ENCODE peak calls at places on chromosomes 6 and 20, in six cellular contexts. F, K, L, S, C and I are unnamed samples.
A peak's percentile ranks its signal among the peaks of the same experiment; 100 is the strongest.

GRCh38 chr6:118650500-118651281 is 700 bp downstream of the CEP85L start:
- DNase-seq in F (peak; percentile 59), K (peak; percentile 46), L (peak; percentile 39), S (peak; percentile 46), C (peak; percentile 59), I (peak; percentile 60)

GRCh38 chr20:53876470-53876869 is 193.9 kb downstream of the BCAS1 start:
- DNase-seq in F (no peak), K (no peak), L (no peak), S (no peak), C (no peak), I (no peak)

GRCh38 chr6:104771258-104771832 is 88.4 kb downstream of the HACE1 start:
- DNase-seq in F (peak; percentile 36), K (peak; percentile 38), L (no peak), S (peak; percentile 51), C (no peak), I (no peak)

GRCh38 chr6:1595271-1596087 is 14.2 kb upstream of the FOXC1 start:
- DNase-seq in F (no peak), K (no peak), L (no peak), S (no peak), C (no peak), I (no peak)

GRCh38 chr6:170080169-170080827 is 210.6 kb downstream of the DLL1 start:
- DNase-seq in F (no peak), K (no peak), L (no peak), S (no peak), C (peak; percentile 25), I (peak; percentile 37)

GRCh38 chr6:110066091-110066490 is 88.0 kb downstream of the GPR6 start:
- DNase-seq in F (no peak), K (no peak), L (no peak), S (no peak), C (no peak), I (no peak)

GRCh38 chr6:34362909-34363713 is 29.4 kb downstream of the NUDT3 start:
- DNase-seq in F (no peak), K (no peak), L (no peak), S (no peak), C (no peak), I (no peak)

GRCh38 chr6:70790483-70790882 is 122.8 kb downstream of the SMAP1 start:
- DNase-seq in F (no peak), K (no peak), L (no peak), S (no peak), C (no peak), I (no peak)

GRCh38 chr6:79570129-79570801 is 33.0 kb upstream of the LCA5 start:
- DNase-seq in F (peak; percentile 97), K (no peak), L (no peak), S (no peak), C (no peak), I (no peak)

GRCh38 chr20:17611540-17612286 is 41.8 kb downstream of the DSTN start:
- DNase-seq in F (no peak), K (peak; percentile 22), L (peak; percentile 35), S (peak; percentile 30), C (peak; percentile 71), I (peak; percentile 58)

GRCh38 chr6:51511081-51511480 is 576.3 kb downstream of the PKHD1 start:
- DNase-seq in F (no peak), K (no peak), L (no peak), S (no peak), C (no peak), I (no peak)

GRCh38 chr20:37158248-37158647 is 20.9 kb upstream of the RPN2 start:
- DNase-seq in F (no peak), K (no peak), L (no peak), S (no peak), C (no peak), I (no peak)

GRCh38 chr20:62407221-62407992 is at the start of gene CABLES2:
- DNase-seq in F (peak; percentile 95), K (peak; percentile 90), L (peak; percentile 94), S (peak; percentile 90), C (peak; percentile 96), I (peak; percentile 97)

GRCh38 chr20:61295726-61296628 is 43.9 kb downstream of the CDH4 start:
- DNase-seq in F (no peak), K (no peak), L (no peak), S (no peak), C (no peak), I (no peak)

GRCh38 chr6:168125429-168126001 is 46.5 kb upstream of the FRMD1 start:
- DNase-seq in F (peak; percentile 53), K (no peak), L (no peak), S (no peak), C (no peak), I (no peak)

GRCh38 chr6:22917344-22917743 is 348.0 kb downstream of the HDGFL1 start:
- DNase-seq in F (no peak), K (no peak), L (no peak), S (no peak), C (no peak), I (no peak)

GRCh38 chr20:63957004-63957689 is 931 bp upstream of the UCKL1 start:
- DNase-seq in F (peak; percentile 90), K (peak; percentile 51), L (peak; percentile 70), S (no peak), C (peak; percentile 91), I (peak; percentile 67)

GRCh38 chr20:61833807-61834610 is 231.7 kb downstream of the TAF4 start:
- DNase-seq in F (no peak), K (no peak), L (no peak), S (no peak), C (peak; percentile 25), I (no peak)

GRCh38 chr20:17854307-17854903 is 114.2 kb downstream of the SNX5 start:
- DNase-seq in F (peak; percentile 76), K (no peak), L (peak; percentile 51), S (no peak), C (peak; percentile 69), I (no peak)

GRCh38 chr6:33053230-33053629 is 20.2 kb downstream of the HLA-DPA1 start:
- DNase-seq in F (peak; percentile 43), K (no peak), L (no peak), S (no peak), C (no peak), I (no peak)

GRCh38 chr6:162873537-162873936 is 145.8 kb downstream of the PACRG start:
- DNase-seq in F (no peak), K (no peak), L (no peak), S (no peak), C (no peak), I (no peak)

GRCh38 chr6:106167105-106167814 is 81.1 kb downstream of the PRDM1 start:
- DNase-seq in F (no peak), K (no peak), L (no peak), S (no peak), C (no peak), I (no peak)

GRCh38 chr6:28693751-28694443 is 168.2 kb downstream of the GPX5 start:
- DNase-seq in F (peak; percentile 76), K (no peak), L (no peak), S (no peak), C (no peak), I (no peak)

GRCh38 chr6:33008944-33009861 is at the start of gene HLA-DOA:
- DNase-seq in F (peak; percentile 96), K (peak; percentile 17), L (no peak), S (peak; percentile 57), C (no peak), I (peak; percentile 22)

GRCh38 chr6:22622390-22622789 is 53.0 kb downstream of the HDGFL1 start:
- DNase-seq in F (no peak), K (no peak), L (no peak), S (no peak), C (no peak), I (no peak)

GRCh38 chr20:8401491-8401890 is 269.4 kb downstream of the PLCB1 start:
- DNase-seq in F (peak; percentile 42), K (no peak), L (no peak), S (no peak), C (no peak), I (no peak)

GRCh38 chr6:142867988-142868818 is 76.8 kb downstream of the HIVEP2 start:
- DNase-seq in F (no peak), K (no peak), L (no peak), S (no peak), C (no peak), I (no peak)

GRCh38 chr20:33811763-33812672 is 870 bp downstream of the CHMP4B start:
- DNase-seq in F (peak; percentile 46), K (peak; percentile 3), L (peak; percentile 86), S (peak; percentile 11), C (peak; percentile 70), I (no peak)

GRCh38 chr20:4507288-4507719 is 214.4 kb upstream of the PRND start:
- DNase-seq in F (no peak), K (no peak), L (no peak), S (no peak), C (no peak), I (no peak)

GRCh38 chr6:145749632-145750031 is 14.3 kb upstream of the EPM2A start:
- DNase-seq in F (no peak), K (no peak), L (no peak), S (no peak), C (no peak), I (no peak)

GRCh38 chr6:169370666-169371343 is 117.2 kb upstream of the THBS2 start:
- DNase-seq in F (peak; percentile 20), K (no peak), L (no peak), S (no peak), C (no peak), I (no peak)

GRCh38 chr6:19301980-19302379 is 535.2 kb upstream of the ID4 start:
- DNase-seq in F (peak; percentile 43), K (no peak), L (no peak), S (no peak), C (no peak), I (no peak)

GRCh38 chr20:48603116-48603818 is 224.5 kb downstream of the PREX1 start:
- DNase-seq in F (peak; percentile 65), K (no peak), L (no peak), S (no peak), C (peak; percentile 19), I (no peak)
- H3K4me3 ChIP-seq in F (no peak overlapping the region), K (no peak overlapping the region), L (no peak overlapping the region), S (no peak overlapping the region), C (no peak overlapping the region), I (no peak overlapping the region)

GRCh38 chr20:19990911-19991707 is 26.1 kb upstream of the NAA20 start:
- DNase-seq in F (no peak), K (no peak), L (no peak), S (no peak), C (no peak), I (no peak)
- H3K4me1 ChIP-seq in F (peaks cover 2% of the 10 kb centered on the region), K (no peaks in the 10 kb centered on the region), L (peaks cover 74% of the 10 kb centered on the region), S (no peaks in the 10 kb centered on the region), C (peaks cover 10% of the 10 kb centered on the region), I (peaks cover 27% of the 10 kb centered on the region)

DNA sequence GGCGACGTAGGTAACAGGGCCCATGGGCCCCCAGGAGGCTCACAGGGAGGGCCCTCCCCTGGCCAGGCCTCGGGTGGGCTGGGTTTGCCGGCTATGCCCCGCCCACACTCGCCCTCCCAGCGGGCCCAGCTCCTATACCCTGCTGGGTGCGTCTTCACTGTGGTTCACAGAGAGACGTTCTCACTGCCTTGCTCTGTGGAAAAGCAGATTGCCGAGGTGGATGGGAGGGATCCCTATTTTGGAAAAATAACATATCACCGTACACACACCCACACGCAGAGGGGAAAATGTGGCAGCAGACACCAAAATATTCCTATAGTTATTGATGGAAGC is 49.6 kb downstream of the TMEM242 start:
- DNase-seq in F (peak; percentile 24), K (peak; percentile 53), L (no peak), S (peak; percentile 54), C (peak; percentile 75), I (peak; percentile 35)
- H3K4me3 ChIP-seq in F (no peak overlapping the region), K (no peak overlapping the region), L (peak overlapping the region; percentile 67), S (peak overlapping the region; percentile 80), C (no peak overlapping the region), I (peak overlapping the region; percentile 73)

DNA sequence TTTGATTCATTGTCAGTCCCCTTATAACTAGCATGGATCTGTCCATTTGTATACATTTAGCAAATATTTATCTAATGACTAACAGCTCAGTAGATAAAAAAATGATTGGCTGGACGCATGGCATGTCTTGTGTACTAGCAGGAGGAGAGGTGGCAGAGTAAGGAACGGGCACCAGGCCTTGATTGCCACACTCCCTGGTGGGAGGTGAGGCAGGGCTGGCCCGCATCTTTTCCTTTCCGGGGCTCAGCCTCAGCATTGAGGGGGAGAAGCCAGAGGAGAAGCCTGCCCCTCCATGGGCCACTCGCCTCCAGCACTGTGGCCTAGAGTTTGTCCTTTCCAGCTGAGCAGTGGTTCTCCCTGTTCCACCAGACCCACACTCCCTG is 84.9 kb upstream of the TMEM181 start:
- DNase-seq in F (no peak), K (no peak), L (no peak), S (no peak), C (no peak), I (no peak)
- H3K4me1 ChIP-seq in F (no peaks in the 10 kb centered on the region), K (no peaks in the 10 kb centered on the region), L (no peaks in the 10 kb centered on the region), S (no peaks in the 10 kb centered on the region), C (peaks cover 19% of the 10 kb centered on the region), I (no peaks in the 10 kb centered on the region)